ENCODE peak calls at places on chromosomes 6 and 20, in five cellular contexts. Q, T, N, S and W are unnamed samples.

GRCh38 chr20:5987383-5987782 is 36.9 kb downstream of the MCM8 start:
- DNase-seq in Q (no peak), T (no peak), N (peak; percentile 55), S (no peak), W (no peak)

GRCh38 chr6:45507156-45507555 is 129.4 kb upstream of the SUPT3H start:
- DNase-seq in Q (no peak), T (no peak), N (peak; percentile 74), S (no peak), W (no peak)

GRCh38 chr6:140071115-140071514 is 696.7 kb upstream of the CITED2 start:
- DNase-seq in Q (no peak), T (no peak), N (peak; percentile 52), S (no peak), W (no peak)

GRCh38 chr6:53647437-53648094 is 18.0 kb downstream of the KLHL31 start:
- DNase-seq in Q (no peak), T (no peak), N (peak; percentile 44), S (no peak), W (no peak)

GRCh38 chr20:38304845-38305447 is 990 bp downstream of the BPI start:
- DNase-seq in Q (no peak), T (no peak), N (peak; percentile 64), S (peak; percentile 36), W (no peak)

GRCh38 chr20:63955281-63955845 is 853 bp downstream of the UCKL1 start:
- DNase-seq in Q (no peak), T (no peak), N (peak; percentile 35), S (no peak), W (no peak)

GRCh38 chr6:112235956-112236355 is 18.4 kb downstream of the LAMA4 start:
- DNase-seq in Q (no peak), T (no peak), N (no peak), S (no peak), W (no peak)

GRCh38 chr6:105560611-105561066 is 157.8 kb upstream of the PREP start:
- DNase-seq in Q (no peak), T (no peak), N (peak; percentile 4), S (no peak), W (no peak)

GRCh38 chr6:157240059-157240959 is 83.0 kb downstream of the TMEM242 start:
- DNase-seq in Q (no peak), T (no peak), N (peak; percentile 60), S (peak; percentile 75), W (no peak)

GRCh38 chr6:155314773-155315515 is 660 bp upstream of the TFB1M start:
- DNase-seq in Q (peak; percentile 66), T (peak; percentile 51), N (peak; percentile 65), S (no peak), W (peak; percentile 83)

GRCh38 chr6:70520575-70520974 is 46.2 kb upstream of the SDHAF4 start:
- DNase-seq in Q (no peak), T (no peak), N (peak; percentile 22), S (no peak), W (no peak)

GRCh38 chr20:45902199-45902701 is 9.7 kb downstream of the PLTP start:
- DNase-seq in Q (no peak), T (no peak), N (no peak), S (no peak), W (no peak)

GRCh38 chr6:53044071-53044470 is 21.1 kb upstream of the FBXO9 start:
- DNase-seq in Q (no peak), T (no peak), N (no peak), S (no peak), W (no peak)

GRCh38 chr6:137094411-137095008 is 49.7 kb upstream of the IL20RA start:
- DNase-seq in Q (peak; percentile 58), T (peak; percentile 34), N (peak; percentile 83), S (peak; percentile 30), W (peak; percentile 45)

GRCh38 chr6:152471459-152472070 is 165.6 kb downstream of the SYNE1 start:
- DNase-seq in Q (no peak), T (no peak), N (no peak), S (no peak), W (no peak)

GRCh38 chr6:46993846-46994245 is 48.3 kb downstream of the ADGRF1 start:
- DNase-seq in Q (no peak), T (peak; percentile 2), N (peak; percentile 98), S (no peak), W (peak; percentile 29)

GRCh38 chr6:37083243-37084138 is 78.0 kb downstream of the FGD2 start:
- DNase-seq in Q (peak; percentile 54), T (no peak), N (no peak), S (peak; percentile 54), W (no peak)

GRCh38 chr6:35230950-35231349 is 17.2 kb downstream of the SCUBE3 start:
- DNase-seq in Q (no peak), T (no peak), N (no peak), S (peak; percentile 38), W (no peak)

GRCh38 chr20:53827996-53828672 is 234.5 kb upstream of the ZNF217 start:
- DNase-seq in Q (peak; percentile 30), T (peak; percentile 88), N (peak; percentile 98), S (no peak), W (peak; percentile 98)

GRCh38 chr20:38460040-38460623 is 12.5 kb upstream of the RALGAPB start:
- DNase-seq in Q (no peak), T (no peak), N (peak; percentile 91), S (no peak), W (peak; percentile 82)

DNA sequence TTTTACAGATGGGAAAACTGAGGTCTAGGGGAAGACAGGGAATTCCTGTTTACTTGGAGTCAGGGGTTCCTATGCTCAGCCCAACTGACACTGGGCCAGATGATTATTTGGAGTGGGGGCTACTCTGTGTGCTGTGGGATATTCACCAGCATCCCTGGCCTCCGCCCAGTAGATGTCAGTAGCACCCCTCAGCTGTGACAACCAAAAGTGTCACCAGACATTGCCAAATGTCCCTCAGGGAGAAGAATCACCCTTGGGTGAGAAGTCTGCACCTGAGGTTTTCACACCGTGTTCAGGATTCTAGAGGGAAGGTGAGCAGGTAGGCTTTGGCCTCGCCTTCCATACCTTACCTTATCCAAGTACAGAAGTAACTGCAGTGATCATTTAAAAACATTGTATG is 27.6 kb downstream of the CDH26 start:
- DNase-seq in Q (no peak), T (no peak), N (peak; percentile 38), S (no peak), W (no peak)
- TF ChIP-seq CTCF in Q (no peak), T (no peak), N (peak; percentile 62), S (no peak), W (peak; percentile 20)

DNA sequence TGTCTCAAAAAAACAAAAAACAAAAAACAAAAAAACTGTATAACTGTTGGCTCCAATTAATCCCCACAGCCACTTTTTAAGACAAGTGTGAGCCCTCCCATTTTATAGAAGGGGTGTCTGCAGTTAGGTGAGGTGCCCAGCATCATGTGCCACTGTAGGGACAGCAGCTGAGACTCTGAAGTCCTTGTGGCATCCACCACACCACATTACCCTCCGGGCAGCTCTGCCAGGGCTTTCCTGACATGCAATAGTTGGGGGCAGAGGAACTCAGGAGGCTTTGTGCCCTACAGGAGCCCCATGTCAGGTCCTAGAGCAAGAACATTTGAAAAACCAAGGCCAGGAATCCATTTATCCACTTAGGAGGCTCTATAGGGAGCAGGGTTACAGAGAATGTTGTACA is 17.3 kb downstream of the PKIG start:
- DNase-seq in Q (no peak), T (no peak), N (no peak), S (no peak), W (no peak)
- H3K4me3 ChIP-seq in Q (no peak overlapping the region), T (no peak overlapping the region), N (no peak overlapping the region), S (no peak overlapping the region), W (no peak overlapping the region)

GRCh38 chr6:101391772-101392560 is 1.5 kb upstream of the GRIK2 start:
- DNase-seq in Q (peak; percentile 7), T (no peak), N (peak; percentile 56), S (no peak), W (no peak)

GRCh38 chr6:101392561-101393230 is 812 bp upstream of the GRIK2 start:
- DNase-seq in Q (peak; percentile 9), T (no peak), N (peak; percentile 7), S (no peak), W (no peak)

GRCh38 chr6:101380861-101381630 is 12.5 kb upstream of the GRIK2 start:
- DNase-seq in Q (no peak), T (no peak), N (no peak), S (no peak), W (no peak)

DNA sequence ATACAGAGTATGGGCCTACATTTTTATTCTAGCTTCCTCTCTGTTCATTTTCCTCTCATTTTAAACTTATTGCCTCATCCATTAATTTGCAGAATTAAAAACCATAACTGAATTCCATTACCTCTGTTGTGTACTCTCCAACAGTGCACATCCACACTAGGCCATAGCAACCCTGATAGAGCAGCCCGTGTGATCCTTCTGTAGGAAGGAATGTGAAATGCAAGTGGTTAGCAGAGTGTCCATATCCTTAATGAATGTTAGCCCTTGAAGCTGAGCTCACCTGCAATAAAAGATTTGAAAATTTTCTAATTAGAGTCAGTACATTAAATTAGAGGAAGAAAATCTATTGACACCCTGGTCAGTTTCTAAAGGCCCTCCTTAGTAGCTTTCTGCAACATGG is 6.5 kb upstream of the GRIK2 start:
- DNase-seq in Q (no peak), T (no peak), N (peak; percentile 23), S (no peak), W (no peak)
- TF ChIP-seq CTCF in Q (no peak), T (peak; percentile 49), N (peak; percentile 35), S (no peak), W (peak; percentile 24)

DNA sequence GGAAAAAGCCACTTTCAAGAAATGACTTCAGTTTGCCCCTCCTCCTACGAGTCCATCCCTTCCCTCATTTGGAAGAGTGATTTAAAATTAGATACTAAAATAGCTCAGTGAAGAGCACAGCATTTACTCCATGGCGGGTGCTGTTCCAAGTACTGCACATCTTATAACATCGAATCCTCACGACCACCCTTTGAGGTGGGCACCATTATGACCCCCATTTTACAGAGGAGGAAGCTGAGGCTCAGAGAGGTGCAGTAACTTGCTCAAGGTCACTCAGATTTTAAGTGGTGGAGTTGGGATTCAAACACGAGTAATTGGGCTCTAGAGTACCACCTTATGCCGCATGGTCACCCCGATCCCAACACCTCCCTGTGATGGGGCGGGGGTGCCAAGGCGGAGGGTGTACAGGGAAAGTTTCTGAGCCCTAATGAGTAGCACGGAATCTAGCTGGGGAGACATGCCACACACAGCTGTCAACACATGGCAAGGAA is 25.5 kb downstream of the TTBK1 start:
- DNase-seq in Q (no peak), T (no peak), N (no peak), S (peak; percentile 41), W (no peak)
- H3K4me3 ChIP-seq in Q (no peak overlapping the region), T (no peak overlapping the region), N (no peak overlapping the region), S (no peak overlapping the region), W (no peak overlapping the region)

DNA sequence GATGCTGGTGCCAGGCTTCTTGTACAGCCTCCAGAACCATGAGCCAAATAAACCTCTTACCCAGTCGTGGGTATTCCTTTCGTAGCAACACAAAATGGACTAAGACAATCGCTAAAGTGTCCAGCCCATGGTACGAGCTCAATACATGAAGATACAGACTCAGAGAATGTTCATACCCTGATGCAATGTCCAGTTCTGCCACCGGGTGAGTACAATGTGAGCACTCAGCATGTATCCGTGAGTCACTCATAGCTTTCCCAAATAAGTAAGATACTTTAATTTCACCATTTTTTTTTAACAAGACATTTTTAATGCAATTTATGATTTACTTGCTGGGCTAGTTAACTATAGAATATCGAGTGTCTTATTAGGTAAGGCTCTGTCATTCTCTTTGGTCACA is 26.7 kb upstream of the PDE10A start:
- DNase-seq in Q (no peak), T (no peak), N (no peak), S (no peak), W (no peak)
- TF ChIP-seq CTCF in Q (no peak), T (no peak), N (no peak), S (no peak), W (no peak)

GRCh38 chr6:170308761-170309160 is 2.2 kb downstream of the FAM120B start:
- DNase-seq in Q (no peak), T (no peak), N (no peak), S (no peak), W (no peak)
- H3K4me3 ChIP-seq in Q (no peak overlapping the region), T (no peak overlapping the region), N (peak overlapping the region; percentile 24), S (no peak overlapping the region), W (no peak overlapping the region)